ENCODE peak calls at places on chromosomes 6 and 20, in six cellular contexts. One of them, this sample, is unnamed. For H3K9me3, the result is how much of the 10 kb centered on the place peaks cover.

GRCh38 chr6:52724041-52724405 is 39.3 kb downstream of the GSTA2 start:
- DNase-seq in fibroblast of lung: peak
- DNase-seq in aorta: no peak
- DNase-seq in mammary epithelial cell: peak
- DNase-seq in cardiac muscle cell: no peak
- DNase-seq in NT2/D1: no peak
- DNase-seq in this sample: peak

GRCh38 chr6:98823845-98824162 is 10.6 kb upstream of the POU3F2 start:
- DNase-seq in fibroblast of lung: peak
- DNase-seq in aorta: no peak
- DNase-seq in mammary epithelial cell: no peak
- DNase-seq in cardiac muscle cell: no peak
- DNase-seq in NT2/D1: no peak
- DNase-seq in this sample: no peak

GRCh38 chr20:50387218-50387995 is 122.8 kb upstream of the PTPN1 start:
- DNase-seq in fibroblast of lung: no peak
- DNase-seq in aorta: no peak
- DNase-seq in mammary epithelial cell: no peak
- DNase-seq in cardiac muscle cell: peak
- DNase-seq in NT2/D1: no peak
- DNase-seq in this sample: no peak

GRCh38 chr6:70108230-70108629 is 194.7 kb downstream of the COL9A1 start:
- DNase-seq in fibroblast of lung: peak
- DNase-seq in aorta: no peak
- DNase-seq in mammary epithelial cell: peak
- DNase-seq in cardiac muscle cell: peak
- DNase-seq in NT2/D1: no peak
- DNase-seq in this sample: no peak

GRCh38 chr6:134436281-134436815 is 118.4 kb upstream of the SGK1 start:
- DNase-seq in fibroblast of lung: peak
- DNase-seq in aorta: no peak
- DNase-seq in mammary epithelial cell: peak
- DNase-seq in cardiac muscle cell: no peak
- DNase-seq in NT2/D1: no peak
- DNase-seq in this sample: peak

GRCh38 chr6:22149081-22149480 is 147.8 kb downstream of the PRL start:
- DNase-seq in fibroblast of lung: peak
- DNase-seq in aorta: no peak
- DNase-seq in mammary epithelial cell: no peak
- DNase-seq in cardiac muscle cell: no peak
- DNase-seq in NT2/D1: no peak
- DNase-seq in this sample: no peak

GRCh38 chr20:2651772-2652723 is at the start of gene NOP56:
- DNase-seq in fibroblast of lung: peak
- DNase-seq in aorta: peak
- DNase-seq in mammary epithelial cell: peak
- DNase-seq in cardiac muscle cell: peak
- DNase-seq in NT2/D1: peak
- DNase-seq in this sample: peak

GRCh38 chr6:35034411-35035171 is 106.5 kb downstream of the TCP11 start:
- DNase-seq in fibroblast of lung: no peak
- DNase-seq in aorta: peak
- DNase-seq in mammary epithelial cell: peak
- DNase-seq in cardiac muscle cell: no peak
- DNase-seq in NT2/D1: no peak
- DNase-seq in this sample: peak

GRCh38 chr6:87699576-87699975 is 2.5 kb downstream of the AKIRIN2 start:
- DNase-seq in fibroblast of lung: no peak
- DNase-seq in aorta: no peak
- DNase-seq in mammary epithelial cell: no peak
- DNase-seq in cardiac muscle cell: no peak
- DNase-seq in NT2/D1: no peak
- DNase-seq in this sample: no peak

GRCh38 chr20:58131581-58132142 is 96.8 kb downstream of the ANKRD60 start:
- DNase-seq in fibroblast of lung: peak
- DNase-seq in aorta: no peak
- DNase-seq in mammary epithelial cell: peak
- DNase-seq in cardiac muscle cell: no peak
- DNase-seq in NT2/D1: no peak
- DNase-seq in this sample: peak

GRCh38 chr20:2163312-2163711 is 61.7 kb downstream of the STK35 start:
- DNase-seq in fibroblast of lung: no peak
- DNase-seq in aorta: no peak
- DNase-seq in mammary epithelial cell: no peak
- DNase-seq in cardiac muscle cell: no peak
- DNase-seq in NT2/D1: no peak
- DNase-seq in this sample: no peak

GRCh38 chr6:126748141-126748540 is 370.3 kb upstream of the RSPO3 start:
- DNase-seq in fibroblast of lung: peak
- DNase-seq in aorta: no peak
- DNase-seq in mammary epithelial cell: no peak
- DNase-seq in cardiac muscle cell: no peak
- DNase-seq in NT2/D1: no peak
- DNase-seq in this sample: no peak

GRCh38 chr6:46221221-46221793 is 50.5 kb upstream of the ENPP5 start:
- DNase-seq in fibroblast of lung: peak
- DNase-seq in aorta: no peak
- DNase-seq in mammary epithelial cell: peak
- DNase-seq in cardiac muscle cell: peak
- DNase-seq in NT2/D1: peak
- DNase-seq in this sample: no peak

GRCh38 chr6:54579011-54579410 is 267.6 kb upstream of the FAM83B start:
- DNase-seq in fibroblast of lung: peak
- DNase-seq in aorta: no peak
- DNase-seq in mammary epithelial cell: no peak
- DNase-seq in cardiac muscle cell: no peak
- DNase-seq in NT2/D1: peak
- DNase-seq in this sample: no peak

GRCh38 chr6:30990422-30991086 is 7.0 kb downstream of the MUC21 start:
- DNase-seq in fibroblast of lung: no peak
- DNase-seq in aorta: no peak
- DNase-seq in mammary epithelial cell: no peak
- DNase-seq in cardiac muscle cell: no peak
- DNase-seq in NT2/D1: no peak
- DNase-seq in this sample: no peak

GRCh38 chr6:154974485-154975149 is 20.5 kb upstream of the TIAM2 start:
- DNase-seq in fibroblast of lung: no peak
- DNase-seq in aorta: no peak
- DNase-seq in mammary epithelial cell: no peak
- DNase-seq in cardiac muscle cell: no peak
- DNase-seq in NT2/D1: no peak
- DNase-seq in this sample: no peak

GRCh38 chr6:13434777-13435176 is 52.6 kb downstream of the GFOD1 start:
- DNase-seq in fibroblast of lung: no peak
- DNase-seq in aorta: no peak
- DNase-seq in mammary epithelial cell: no peak
- DNase-seq in cardiac muscle cell: no peak
- DNase-seq in NT2/D1: no peak
- DNase-seq in this sample: no peak

GRCh38 chr6:92231220-92231701 is 1188.1 kb downstream of the EPHA7 start:
- DNase-seq in fibroblast of lung: no peak
- DNase-seq in aorta: no peak
- DNase-seq in mammary epithelial cell: no peak
- DNase-seq in cardiac muscle cell: no peak
- DNase-seq in NT2/D1: no peak
- DNase-seq in this sample: no peak

GRCh38 chr20:17895641-17896246 is 72.8 kb downstream of the SNX5 start:
- DNase-seq in fibroblast of lung: peak
- DNase-seq in aorta: peak
- DNase-seq in mammary epithelial cell: peak
- DNase-seq in cardiac muscle cell: no peak
- DNase-seq in NT2/D1: no peak
- DNase-seq in this sample: peak

DNA sequence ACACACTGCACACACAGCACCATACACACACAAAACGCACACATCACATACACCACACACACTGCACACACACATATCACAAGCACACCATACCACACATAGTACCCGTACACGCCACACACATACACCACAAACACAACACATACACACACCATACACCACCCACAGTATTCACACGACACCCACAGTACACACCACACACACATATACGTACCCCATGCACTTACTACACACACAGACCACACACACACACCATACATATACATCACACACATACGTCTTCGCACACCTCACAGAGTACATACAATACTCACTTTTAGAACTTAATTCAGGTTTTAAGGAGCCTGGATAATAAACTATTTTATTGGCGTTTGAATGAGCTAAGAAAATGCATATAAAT is 1805.3 kb upstream of the DEFB115 start:
- DNase-seq in fibroblast of lung: peak
- DNase-seq in aorta: no peak
- DNase-seq in mammary epithelial cell: no peak
- DNase-seq in cardiac muscle cell: no peak
- DNase-seq in NT2/D1: no peak
- DNase-seq in this sample: no peak
- H3K9me3 ChIP-seq in fibroblast of lung: under half
- H3K9me3 ChIP-seq in aorta: under half
- H3K9me3 ChIP-seq in mammary epithelial cell: under half
- H3K9me3 ChIP-seq in cardiac muscle cell: under half
- H3K9me3 ChIP-seq in NT2/D1: under half
- H3K9me3 ChIP-seq in this sample: under half

GRCh38 chr20:56091635-56092180 is 86.4 kb upstream of the CBLN4 start:
- DNase-seq in fibroblast of lung: no peak
- DNase-seq in aorta: no peak
- DNase-seq in mammary epithelial cell: peak
- DNase-seq in cardiac muscle cell: no peak
- DNase-seq in NT2/D1: no peak
- DNase-seq in this sample: peak

GRCh38 chr20:56094228-56094627 is 88.9 kb upstream of the CBLN4 start:
- DNase-seq in fibroblast of lung: no peak
- DNase-seq in aorta: no peak
- DNase-seq in mammary epithelial cell: no peak
- DNase-seq in cardiac muscle cell: no peak
- DNase-seq in NT2/D1: no peak
- DNase-seq in this sample: no peak

GRCh38 chr20:56088381-56088780 is 83.1 kb upstream of the CBLN4 start:
- DNase-seq in fibroblast of lung: no peak
- DNase-seq in aorta: no peak
- DNase-seq in mammary epithelial cell: no peak
- DNase-seq in cardiac muscle cell: no peak
- DNase-seq in NT2/D1: no peak
- DNase-seq in this sample: no peak
- H3K9me3 ChIP-seq in fibroblast of lung: under half
- H3K9me3 ChIP-seq in aorta: under half
- H3K9me3 ChIP-seq in mammary epithelial cell: under half
- H3K9me3 ChIP-seq in cardiac muscle cell: under half
- H3K9me3 ChIP-seq in NT2/D1: under half
- H3K9me3 ChIP-seq in this sample: under half

GRCh38 chr6:29494131-29494530 is 6.4 kb upstream of the MAS1L start:
- DNase-seq in fibroblast of lung: no peak
- DNase-seq in aorta: no peak
- DNase-seq in mammary epithelial cell: no peak
- DNase-seq in cardiac muscle cell: no peak
- DNase-seq in NT2/D1: no peak
- DNase-seq in this sample: no peak
- H3K9me3 ChIP-seq in fibroblast of lung: under half
- H3K9me3 ChIP-seq in aorta: under half
- H3K9me3 ChIP-seq in mammary epithelial cell: under half
- H3K9me3 ChIP-seq in cardiac muscle cell: under half
- H3K9me3 ChIP-seq in NT2/D1: under half
- H3K9me3 ChIP-seq in this sample: under half

GRCh38 chr6:339480-339879 is 47.2 kb downstream of the DUSP22 start:
- DNase-seq in fibroblast of lung: no peak
- DNase-seq in aorta: no peak
- DNase-seq in mammary epithelial cell: no peak
- DNase-seq in cardiac muscle cell: no peak
- DNase-seq in NT2/D1: no peak
- DNase-seq in this sample: no peak
- H3K9me3 ChIP-seq in fibroblast of lung: under half
- H3K9me3 ChIP-seq in aorta: under half
- H3K9me3 ChIP-seq in mammary epithelial cell: under half
- H3K9me3 ChIP-seq in cardiac muscle cell: under half
- H3K9me3 ChIP-seq in NT2/D1: under half
- H3K9me3 ChIP-seq in this sample: under half

GRCh38 chr20:29741594-29741893 is 1515.9 kb upstream of the DEFB115 start:
- DNase-seq in fibroblast of lung: no peak
- DNase-seq in aorta: no peak
- DNase-seq in mammary epithelial cell: no peak
- DNase-seq in cardiac muscle cell: no peak
- DNase-seq in NT2/D1: no peak
- DNase-seq in this sample: no peak
- H3K9me3 ChIP-seq in fibroblast of lung: under half
- H3K9me3 ChIP-seq in aorta: under half
- H3K9me3 ChIP-seq in mammary epithelial cell: under half
- H3K9me3 ChIP-seq in cardiac muscle cell: under half
- H3K9me3 ChIP-seq in NT2/D1: under half
- H3K9me3 ChIP-seq in this sample: under half

This sample was measured in MG63.